ENCODE peak calls at places on chromosomes 1 and 21, in five cellular contexts. F is GM13977, L is testis, N is transverse colon, S is heart left ventricle. J is an unnamed sample.

GRCh38 chr1:1082239-1083180 is 8.4 kb upstream of the RNF223 start:
- DNase-seq in F (no peak), L (peak; percentile 12), N (peak; percentile 6), S (peak; percentile 64), J (no peak)

GRCh38 chr21:45320261-45320990 is 32.7 kb upstream of the POFUT2 start:
- DNase-seq in F (no peak), L (no peak), N (no peak), S (peak; percentile 77), J (no peak)

GRCh38 chr1:2591581-2592261 is 5.1 kb downstream of the PRXL2B start:
- DNase-seq in F (no peak), L (no peak), N (no peak), S (no peak), J (no peak)

GRCh38 chr1:21909286-21909759 is 27.8 kb downstream of the HSPG2 start:
- DNase-seq in F (no peak), L (no peak), N (no peak), S (no peak), J (no peak)

GRCh38 chr1:240539031-240539430 is 72.9 kb downstream of the GREM2 start:
- DNase-seq in F (no peak), L (no peak), N (no peak), S (no peak), J (no peak)

GRCh38 chr1:44714944-44715571 is 15.9 kb downstream of the RNU5D-1 start:
- DNase-seq in F (peak; percentile 75), L (peak; percentile 71), N (peak; percentile 75), S (no peak), J (peak; percentile 89)

GRCh38 chr1:214435867-214436266 is 115.5 kb downstream of the PTPN14 start:
- DNase-seq in F (no peak), L (no peak), N (no peak), S (no peak), J (no peak)

GRCh38 chr1:111142358-111142975 is 2.4 kb downstream of the CEPT1 start:
- DNase-seq in F (no peak), L (no peak), N (no peak), S (no peak), J (peak; percentile 29)

GRCh38 chr1:232982238-232982944 is 32.0 kb downstream of the NTPCR start:
- DNase-seq in F (no peak), L (peak; percentile 86), N (no peak), S (no peak), J (no peak)

GRCh38 chr1:198443374-198444233 is 96.9 kb downstream of the ATP6V1G3 start:
- DNase-seq in F (no peak), L (no peak), N (no peak), S (no peak), J (no peak)

GRCh38 chr1:112522621-112523020 is 13.9 kb downstream of the WNT2B start:
- DNase-seq in F (no peak), L (no peak), N (no peak), S (no peak), J (no peak)

GRCh38 chr1:26610781-26611180 is 81.2 kb downstream of the RPS6KA1 start:
- DNase-seq in F (no peak), L (no peak), N (no peak), S (no peak), J (no peak)

GRCh38 chr21:31630062-31630711 is 29.3 kb upstream of the SOD1 start:
- DNase-seq in F (no peak), L (no peak), N (no peak), S (no peak), J (no peak)

GRCh38 chr1:164561007-164561406 is 2.0 kb downstream of the PBX1 start:
- DNase-seq in F (no peak), L (no peak), N (no peak), S (no peak), J (no peak)

GRCh38 chr1:217910791-217911320 is 279.7 kb downstream of the SPATA17 start:
- DNase-seq in F (no peak), L (no peak), N (no peak), S (no peak), J (no peak)

GRCh38 chr1:217917277-217917887 is 286.2 kb downstream of the SPATA17 start:
- DNase-seq in F (no peak), L (no peak), N (no peak), S (no peak), J (no peak)

GRCh38 chr1:217907504-217907903 is 276.4 kb downstream of the SPATA17 start:
- DNase-seq in F (no peak), L (no peak), N (no peak), S (no peak), J (no peak)

GRCh38 chr1:217910205-217910604 is 279.1 kb downstream of the SPATA17 start:
- DNase-seq in F (no peak), L (no peak), N (no peak), S (no peak), J (no peak)

DNA sequence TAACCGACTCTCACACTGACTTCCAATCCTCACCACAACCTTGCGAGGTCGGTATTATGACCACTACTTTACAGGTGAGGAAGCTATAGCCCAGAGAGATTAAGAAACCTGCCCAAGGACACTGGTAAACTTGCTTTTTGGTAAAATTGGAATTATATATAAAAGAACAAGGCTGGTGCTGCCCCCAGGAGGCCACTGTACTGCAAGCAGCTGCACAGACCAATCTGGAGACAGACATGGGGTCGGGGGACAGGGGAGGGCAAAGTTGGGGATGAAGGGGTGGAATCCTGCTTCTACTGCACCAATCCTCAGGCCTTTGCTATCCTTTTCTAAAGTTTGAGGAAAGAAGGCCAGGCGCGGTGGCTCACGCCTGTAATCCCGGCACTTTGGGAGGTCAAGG is 280.8 kb downstream of the SPATA17 start:
- DNase-seq in F (no peak), L (peak; percentile 37), N (no peak), S (no peak), J (peak; percentile 9)
- TF ChIP-seq CTCF in F (no peak), L (no peak), N (no peak), S (no peak), J (no peak)

GRCh38 chr1:49104575-49104974 is 327.9 kb upstream of the BEND5 start:
- DNase-seq in F (no peak), L (peak; percentile 19), N (no peak), S (no peak), J (no peak)
- TF ChIP-seq CTCF in F (no peak), L (no peak), N (no peak), S (no peak), J (no peak)

GRCh38 chr1:31705080-31705866 is 1.5 kb upstream of the COL16A1 start:
- DNase-seq in F (peak; percentile 82), L (peak; percentile 64), N (peak; percentile 64), S (peak; percentile 77), J (peak; percentile 70)
- TF ChIP-seq CTCF in F (peak; percentile 78), L (no peak), N (no peak), S (no peak), J (peak; percentile 40)

GRCh38 chr1:46530791-46531409 is 20.5 kb downstream of the KNCN start:
- DNase-seq in F (no peak), L (no peak), N (no peak), S (no peak), J (no peak)
- TF ChIP-seq CTCF in F (no peak), L (no peak), N (no peak), S (no peak), J (no peak)

DNA sequence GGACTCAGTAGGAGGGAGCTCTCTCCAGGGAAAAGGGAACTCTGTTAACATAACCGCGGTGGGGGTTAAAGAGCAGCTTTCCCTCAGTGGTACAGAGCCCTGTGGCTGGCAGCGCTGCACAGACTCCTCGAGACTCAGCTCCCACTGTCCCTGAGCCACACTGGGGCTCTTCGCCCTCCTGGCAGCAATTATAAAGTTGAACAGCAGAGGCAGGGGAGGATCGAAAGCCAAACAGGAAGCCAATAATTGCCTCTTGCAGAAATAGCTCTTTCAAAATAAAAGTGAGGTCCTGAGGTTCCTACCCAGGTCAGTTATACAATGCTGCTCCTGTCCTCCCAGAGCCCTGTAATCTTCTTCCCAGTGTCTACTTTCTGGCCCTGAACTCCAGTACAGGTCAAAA is 77.0 kb downstream of the FAM78B start:
- DNase-seq in F (peak; percentile 46), L (no peak), N (no peak), S (no peak), J (peak; percentile 71)
- TF ChIP-seq CTCF in F (peak; percentile 25), L (no peak), N (no peak), S (no peak), J (peak; percentile 37)

GRCh38 chr1:31054349-31054748 is 11.2 kb downstream of the PUM1 start:
- DNase-seq in F (no peak), L (no peak), N (no peak), S (no peak), J (no peak)
- TF ChIP-seq CTCF in F (no peak), L (no peak), N (no peak), S (no peak), J (no peak)

GRCh38 chr1:6162773-6163172 is 17.3 kb downstream of the CHD5 start:
- DNase-seq in F (no peak), L (no peak), N (no peak), S (peak; percentile 33), J (no peak)
- TF ChIP-seq CTCF in F (no peak), L (no peak), N (no peak), S (no peak), J (no peak)

J was measured in GM12865.